ENCODE peak calls at places on chromosomes 3 and 15, in nine cellular contexts. G is neuronal stem cell; T is mucosa of descending colon; J is IMR-90; P is psoas muscle; Z is Peyer's patch; W is effector memory CD4-positive, alpha-beta T cell; N is GM23248; X is ovary. H is an unnamed sample. For H3K9me3, the result is how much of the 10 kb centered on the place peaks cover.

GRCh38 chr3:96106701-96107100 is 707.7 kb upstream of the EPHA6 start:
- DNase-seq in G (no peak), J (no peak), W (no peak), P (no peak), T (no peak), N (no peak), X (no peak), Z (no peak), H (no peak)

GRCh38 chr3:117398166-117398954 is 688.8 kb downstream of the TUSC7 start:
- DNase-seq in J (no peak), P (no peak), X (no peak), T (no peak), N (no peak), Z (no peak), G (peak), W (no peak), H (no peak)

GRCh38 chr3:71537211-71537611 is 46.3 kb downstream of the FOXP1 start:
- DNase-seq in T (no peak), Z (no peak), J (peak), X (peak), N (peak), W (no peak), P (no peak), G (peak), H (peak)

GRCh38 chr15:41466711-41467110 is 27.0 kb upstream of the ITPKA start:
- DNase-seq in Z (no peak), G (no peak), J (no peak), P (no peak), W (no peak), X (no peak), T (no peak), N (no peak), H (no peak)

GRCh38 chr3:126983653-126984390 is 907 bp downstream of the PLXNA1 start:
- DNase-seq in T (no peak), Z (peak), J (no peak), P (no peak), W (peak), X (peak), G (peak), N (peak), H (peak)

GRCh38 chr3:71269896-71270295 is 313.6 kb downstream of the FOXP1 start:
- DNase-seq in W (no peak), T (no peak), P (no peak), J (no peak), Z (no peak), N (no peak), X (no peak), G (no peak), H (no peak)

GRCh38 chr3:126347543-126348161 is 9.6 kb downstream of the KLF15 start:
- DNase-seq in N (no peak), G (no peak), Z (no peak), T (peak), J (no peak), X (no peak), P (peak), W (no peak), H (no peak)

GRCh38 chr3:14780927-14781507 is 37.7 kb upstream of the FGD5 start:
- DNase-seq in N (peak), P (peak), T (no peak), G (peak), Z (no peak), W (no peak), X (peak), J (peak), H (peak)

GRCh38 chr15:80250614-80251504 is 1.2 kb downstream of the CTXND1 start:
- DNase-seq in X (no peak), W (no peak), G (no peak), T (no peak), Z (no peak), N (no peak), P (no peak), J (no peak), H (no peak)

GRCh38 chr15:66707310-66708160 is 5.5 kb downstream of the SMAD6 start:
- DNase-seq in G (peak), Z (no peak), J (peak), N (peak), X (peak), P (no peak), W (no peak), T (peak), H (peak)

GRCh38 chr3:78398401-78398800 is 1358.5 kb downstream of the ROBO2 start:
- DNase-seq in Z (no peak), T (no peak), P (no peak), G (no peak), W (no peak), X (no peak), J (no peak), N (no peak), H (no peak)

GRCh38 chr3:148175215-148175614 is 522.5 kb upstream of the AGTR1 start:
- DNase-seq in N (peak), P (no peak), T (no peak), J (peak), G (no peak), X (no peak), Z (no peak), W (no peak), H (no peak)

GRCh38 chr15:38325290-38325990 is 72.8 kb downstream of the SPRED1 start:
- DNase-seq in G (no peak), N (no peak), W (no peak), P (no peak), T (no peak), J (peak), X (no peak), Z (no peak), H (no peak)

GRCh38 chr15:101657171-101657570 is 5.0 kb upstream of the TM2D3 start:
- DNase-seq in T (no peak), P (no peak), N (no peak), G (no peak), J (no peak), W (no peak), X (no peak), Z (no peak), H (no peak)

GRCh38 chr15:38868326-38869114 is 303.9 kb upstream of the RASGRP1 start:
- DNase-seq in G (no peak), Z (no peak), W (no peak), T (peak), X (no peak), N (peak), J (peak), P (peak), H (peak)

GRCh38 chr3:16427309-16427965 is 86.1 kb downstream of the RFTN1 start:
- DNase-seq in P (no peak), X (peak), G (no peak), T (no peak), W (no peak), Z (no peak), N (peak), J (peak), H (peak)

GRCh38 chr3:146390006-146390772 is 79.2 kb downstream of the PLSCR2 start:
- DNase-seq in T (no peak), J (no peak), W (no peak), Z (no peak), G (no peak), X (no peak), P (no peak), N (no peak), H (no peak)

GRCh38 chr3:53104762-53105161 is 25.5 kb downstream of the RFT1 start:
- DNase-seq in X (no peak), J (no peak), T (no peak), W (no peak), P (no peak), N (no peak), Z (no peak), G (no peak), H (no peak)

GRCh38 chr3:171480526-171480925 is 20.3 kb upstream of the TNIK start:
- DNase-seq in G (no peak), T (no peak), P (no peak), N (peak), J (no peak), Z (no peak), W (no peak), X (no peak), H (no peak)

DNA sequence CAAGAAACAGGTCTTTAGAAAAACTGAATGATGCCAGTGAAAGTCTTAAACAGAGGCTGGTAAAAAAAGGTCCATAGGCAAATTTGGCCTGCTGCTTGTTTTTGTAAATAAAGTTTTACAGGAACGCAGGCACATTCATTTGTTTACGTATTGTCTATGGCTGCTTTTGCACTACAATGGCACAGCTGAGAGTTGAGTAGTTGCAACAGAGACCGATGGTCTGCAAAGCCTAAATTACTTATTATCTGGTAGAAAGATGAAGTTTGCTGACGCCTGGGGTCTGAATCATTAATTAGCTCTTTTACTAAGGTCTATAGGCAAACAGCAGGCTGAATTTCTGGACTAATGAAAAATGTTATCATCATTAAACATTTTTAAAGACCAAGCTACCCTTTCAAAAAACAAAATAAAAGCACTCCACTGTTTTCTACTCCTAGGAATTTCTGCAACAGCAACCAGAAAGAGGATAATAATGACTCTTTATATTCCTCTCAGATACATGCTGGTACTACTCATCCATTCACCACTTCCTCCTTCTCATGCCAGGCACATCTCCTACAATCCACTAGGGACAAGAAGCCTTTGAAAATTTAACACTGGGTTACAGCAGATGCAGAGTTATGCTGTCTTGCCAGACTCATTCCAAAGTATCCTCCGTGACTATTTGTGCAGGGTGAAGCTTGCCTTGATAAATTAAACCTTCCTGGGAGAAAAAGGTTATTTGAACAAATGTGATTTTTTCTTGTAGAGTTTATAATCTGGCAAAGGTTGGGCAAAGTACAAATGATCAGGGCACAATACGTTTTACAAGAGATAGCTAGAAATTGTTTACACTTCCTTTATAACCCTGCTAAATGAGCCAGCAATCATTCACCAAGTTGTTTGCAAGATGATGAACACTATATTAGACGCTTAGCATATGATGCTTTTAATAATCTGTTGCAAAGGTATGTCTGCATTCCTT is 6.0 kb downstream of the GATM start:
- DNase-seq in Z (no peak), G (no peak), W (no peak), P (no peak), X (no peak), T (no peak), N (peak), J (no peak), H (no peak)
- H3K4me3 ChIP-seq in Z (no peak), G (no peak), W (no peak), P (no peak), X (no peak), T (no peak), N (no peak), J (no peak), H (no peak)

DNA sequence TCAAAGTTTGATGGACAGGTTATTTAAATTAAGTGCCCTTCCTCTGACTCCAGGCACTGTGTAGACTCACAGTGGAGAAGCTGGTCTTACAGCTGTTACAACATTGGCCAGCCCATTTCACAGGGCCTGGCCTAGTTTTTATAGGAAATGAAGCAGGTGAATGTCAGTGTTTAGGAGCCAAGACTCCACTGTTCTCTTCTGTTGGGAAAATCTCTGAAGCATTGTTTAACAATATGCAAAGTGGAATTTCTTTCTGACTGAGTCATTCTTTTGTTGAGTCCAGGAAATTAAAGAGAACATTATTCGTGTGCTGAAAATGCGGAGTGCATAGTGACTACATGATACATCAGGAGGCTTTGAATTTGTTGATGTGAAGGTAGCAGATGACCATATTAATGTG is 64.7 kb downstream of the ARRDC4 start:
- DNase-seq in T (no peak), X (no peak), N (peak), Z (no peak), P (no peak), W (no peak), J (peak), G (no peak), H (no peak)
- H3K9me3 ChIP-seq in T (under half), X (under half), N (under half), Z (under half), P (under half), W (under half), J (under half), G (under half), H (under half)

DNA sequence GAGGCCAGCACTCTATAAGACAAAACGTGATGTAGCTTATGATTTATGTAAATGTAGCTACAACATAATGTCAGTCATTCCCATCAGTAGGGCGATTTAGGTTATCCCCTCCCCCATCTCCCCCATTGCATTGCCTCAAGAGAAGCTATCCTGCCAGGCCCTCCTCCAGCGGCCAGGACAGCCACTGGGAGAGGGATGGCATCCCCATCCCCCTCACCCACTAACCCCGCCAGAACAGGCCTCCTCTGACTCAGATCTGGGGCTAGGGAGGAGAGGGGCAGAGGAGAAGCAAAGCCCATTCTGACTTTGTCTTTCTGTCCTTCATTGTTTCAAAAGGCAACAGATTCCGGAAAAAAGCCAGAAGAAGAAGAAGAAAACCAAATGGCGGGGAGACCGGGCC is 32.6 kb upstream of the ESYT3 start:
- DNase-seq in W (no peak), N (no peak), P (no peak), J (no peak), X (no peak), G (no peak), Z (no peak), T (no peak), H (no peak)
- H3K4me3 ChIP-seq in W (no peak), N (no peak), P (no peak), J (no peak), X (no peak), G (no peak), Z (no peak), T (no peak), H (no peak)

GRCh38 chr15:56215769-56216168 is 27.9 kb downstream of the RFX7 start:
- DNase-seq in N (peak), W (no peak), J (peak), X (no peak), G (no peak), T (no peak), Z (no peak), P (no peak), H (peak)
- H3K9me3 ChIP-seq in N (under half), W (under half), J (under half), X (under half), G (under half), T (under half), Z (under half), P (under half), H (under half)

GRCh38 chr15:36879568-36880225 is 220.7 kb downstream of the MEIS2 start:
- DNase-seq in G (no peak), N (no peak), J (no peak), P (no peak), W (no peak), Z (no peak), X (no peak), T (no peak), H (no peak)
- H3K4me3 ChIP-seq in G (no peak), N (no peak), J (no peak), P (peak), W (no peak), Z (no peak), X (no peak), T (no peak), H (no peak)

GRCh38 chr3:10406414-10406813 is 85.5 kb upstream of the SEC13 start:
- DNase-seq in P (no peak), X (no peak), Z (no peak), N (no peak), G (no peak), W (no peak), J (no peak), T (no peak), H (no peak)
- H3K9me3 ChIP-seq in P (under half), X (under half), Z (under half), N (under half), G (under half), W (under half), J (under half), T (under half), H (under half)

GRCh38 chr15:45640610-45641009 is 5.8 kb downstream of the SQOR start:
- DNase-seq in N (peak), T (no peak), W (no peak), G (no peak), P (no peak), Z (no peak), J (peak), X (no peak), H (peak)

GRCh38 chr15:45645026-45645980 is 10.5 kb downstream of the SQOR start:
- DNase-seq in P (no peak), W (no peak), G (no peak), T (no peak), X (no peak), J (peak), N (peak), Z (no peak), H (peak)

GRCh38 chr15:45644437-45644836 is 9.6 kb downstream of the SQOR start:
- DNase-seq in T (no peak), Z (no peak), J (no peak), X (no peak), N (no peak), W (no peak), G (no peak), P (no peak), H (no peak)

GRCh38 chr15:45641374-45641778 is 6.5 kb downstream of the SQOR start:
- DNase-seq in W (no peak), N (peak), X (no peak), J (peak), Z (no peak), G (no peak), P (peak), T (no peak), H (peak)

DNA sequence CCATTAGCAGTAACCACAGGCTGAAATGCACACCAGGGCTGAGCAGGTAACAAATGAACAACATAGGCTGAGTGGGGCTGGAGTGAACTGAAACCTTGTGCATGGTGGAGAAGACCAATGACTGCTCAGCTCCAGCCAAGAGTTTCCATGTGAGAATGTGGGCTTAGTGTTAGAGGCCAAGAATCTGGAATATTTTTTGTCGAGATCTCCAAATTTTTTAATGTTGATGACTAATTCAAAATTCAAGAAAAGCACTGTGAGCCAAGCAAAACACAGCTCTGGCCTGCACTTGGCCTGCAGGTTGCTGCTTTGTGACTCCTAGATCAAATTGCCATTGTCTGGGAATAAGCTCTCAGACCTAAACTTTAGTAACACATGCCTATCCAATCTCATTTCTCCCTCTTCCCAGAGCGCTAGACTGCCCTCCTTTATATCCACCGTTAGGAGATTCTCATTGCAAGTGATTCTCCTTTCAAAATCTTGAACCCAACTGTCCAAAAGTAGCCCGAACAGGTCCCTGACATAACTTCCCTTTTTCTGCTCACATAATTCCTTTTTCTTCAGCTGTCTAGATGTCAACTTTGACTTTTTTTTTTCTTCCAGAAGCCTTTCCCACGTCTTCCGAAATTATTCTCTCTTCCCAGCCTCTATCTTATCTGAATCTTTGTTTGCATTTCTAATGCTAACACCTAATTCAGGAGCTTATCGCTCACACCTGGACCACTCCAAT is 7.5 kb downstream of the SQOR start:
- DNase-seq in T (no peak), P (peak), W (no peak), N (peak), G (no peak), Z (no peak), J (peak), X (no peak), H (peak)
- H3K4me3 ChIP-seq in T (no peak), P (peak), W (no peak), N (peak), G (no peak), Z (no peak), J (no peak), X (no peak), H (no peak)

GRCh38 chr15:43361313-43361903 is 9.4 kb downstream of the ZSCAN29 start:
- DNase-seq in J (no peak), G (no peak), N (peak), X (no peak), Z (no peak), W (no peak), P (no peak), T (no peak), H (no peak)
- H3K9me3 ChIP-seq in J (half or more), G (under half), N (under half), X (under half), Z (under half), W (under half), P (half or more), T (half or more), H (half or more)